ENCODE peak calls at places on chromosomes 16 and 17, in six cellular contexts. O is A549, W is NCI-H1092, Y is AML-193, R is GM12891, G is BE2C. A is an unnamed sample.

GRCh38 chr16:50932348-50932916 is 190.5 kb downstream of the CYLD start:
- DNase-seq in O (no peak), W (no peak), Y (peak; percentile 54), R (no peak), G (no peak), A (no peak)

GRCh38 chr16:49969356-49970030 is 55.5 kb upstream of the CNEP1R1 start:
- DNase-seq in O (no peak), W (no peak), Y (no peak), R (no peak), G (peak; percentile 42), A (no peak)

GRCh38 chr17:12438813-12439586 is 226.7 kb upstream of the MYOCD start:
- DNase-seq in O (no peak), W (no peak), Y (no peak), R (no peak), G (no peak), A (no peak)

GRCh38 chr17:65345261-65346060 is 208.3 kb downstream of the RGS9 start:
- DNase-seq in O (no peak), W (no peak), Y (no peak), R (no peak), G (no peak), A (no peak)

GRCh38 chr17:29663155-29663554 is 40.4 kb upstream of the CORO6 start:
- DNase-seq in O (no peak), W (no peak), Y (no peak), R (no peak), G (no peak), A (no peak)

GRCh38 chr17:8963665-8964258 is 1.7 kb downstream of the PIK3R5 start:
- DNase-seq in O (no peak), W (no peak), Y (no peak), R (no peak), G (no peak), A (no peak)

GRCh38 chr16:10514369-10515055 is 65.9 kb downstream of the EMP2 start:
- DNase-seq in O (peak; percentile 40), W (peak; percentile 8), Y (peak; percentile 48), R (no peak), G (peak; percentile 51), A (peak; percentile 3)

GRCh38 chr17:80795737-80796136 is 195.9 kb upstream of the CHMP6 start:
- DNase-seq in O (no peak), W (no peak), Y (no peak), R (no peak), G (peak; percentile 66), A (no peak)

GRCh38 chr16:414395-415169 is 10.9 kb upstream of the RAB11FIP3 start:
- DNase-seq in O (no peak), W (no peak), Y (no peak), R (no peak), G (no peak), A (no peak)

GRCh38 chr16:11290102-11290893 is 9.2 kb upstream of the PRM1 start:
- DNase-seq in O (no peak), W (no peak), Y (no peak), R (no peak), G (no peak), A (no peak)

A was measured in activated T-helper 9 cell treated with anti-CD3 and anti-CD28 coated beads, Interleukin-2, amount 50 U/mL, for 16 hours.